ENCODE peak calls at places on chromosomes 3 and 15, in seven cellular contexts. Z is effector memory CD4-positive, alpha-beta T cell; I is GM23248; R is cardiac muscle cell; B is MM.1S; X is breast epithelium; C is CD8-positive, alpha-beta memory T cell. A is an unnamed sample. For H3K27me3 and H3K4me1, the result is how much of the 10 kb centered on the place peaks cover.

GRCh38 chr3:63912768-63913588 is 795 bp upstream of the SCAANT1 start:
- DNase-seq in Z (peak), I (peak), R (peak), B (no peak), X (peak), C (no peak), A (peak)

GRCh38 chr3:66098436-66098835 is 59.7 kb upstream of the MAGI1 start:
- DNase-seq in Z (no peak), I (peak), R (no peak), B (no peak), X (no peak), C (no peak), A (no peak)

GRCh38 chr3:151203053-151203420 is at the start of gene GPR171:
- DNase-seq in Z (peak), I (no peak), R (no peak), B (peak), X (no peak), C (peak), A (no peak)

GRCh38 chr15:62344806-62345539 is 179.9 kb upstream of the C2CD4B start:
- DNase-seq in Z (no peak), I (peak), R (peak), B (peak), X (peak), C (peak), A (no peak)

GRCh38 chr15:35958936-35959335 is 413.0 kb upstream of the DPH6 start:
- DNase-seq in Z (no peak), I (no peak), R (no peak), B (no peak), X (no peak), C (no peak), A (no peak)

GRCh38 chr15:41655716-41656115 is 4.5 kb upstream of the MGA start:
- DNase-seq in Z (no peak), I (no peak), R (no peak), B (no peak), X (no peak), C (no peak), A (no peak)

GRCh38 chr15:57547243-57547755 is 44.4 kb upstream of the MYZAP start:
- DNase-seq in Z (no peak), I (no peak), R (peak), B (no peak), X (no peak), C (no peak), A (no peak)

GRCh38 chr3:33081812-33082211 is 15.1 kb downstream of the GLB1 start:
- DNase-seq in Z (no peak), I (no peak), R (no peak), B (no peak), X (no peak), C (no peak), A (no peak)

GRCh38 chr3:138465927-138466326 is 31.5 kb downstream of the ESYT3 start:
- DNase-seq in Z (no peak), I (no peak), R (no peak), B (no peak), X (no peak), C (no peak), A (no peak)

GRCh38 chr3:146770301-146770700 is 165.2 kb upstream of the PLSCR5 start:
- DNase-seq in Z (no peak), I (no peak), R (no peak), B (no peak), X (no peak), C (no peak), A (no peak)

GRCh38 chr3:127422663-127423375 is 135.0 kb upstream of the PRR20G start:
- DNase-seq in Z (no peak), I (no peak), R (no peak), B (no peak), X (no peak), C (no peak), A (no peak)

GRCh38 chr3:127425505-127426443 is 137.9 kb upstream of the PRR20G start:
- DNase-seq in Z (no peak), I (no peak), R (no peak), B (no peak), X (peak), C (no peak), A (peak)

GRCh38 chr3:127421943-127422662 is 134.3 kb upstream of the PRR20G start:
- DNase-seq in Z (no peak), I (no peak), R (no peak), B (no peak), X (no peak), C (no peak), A (no peak)

GRCh38 chr3:127424766-127425504 is 137.1 kb upstream of the PRR20G start:
- DNase-seq in Z (no peak), I (no peak), R (no peak), B (no peak), X (no peak), C (no peak), A (peak)

DNA sequence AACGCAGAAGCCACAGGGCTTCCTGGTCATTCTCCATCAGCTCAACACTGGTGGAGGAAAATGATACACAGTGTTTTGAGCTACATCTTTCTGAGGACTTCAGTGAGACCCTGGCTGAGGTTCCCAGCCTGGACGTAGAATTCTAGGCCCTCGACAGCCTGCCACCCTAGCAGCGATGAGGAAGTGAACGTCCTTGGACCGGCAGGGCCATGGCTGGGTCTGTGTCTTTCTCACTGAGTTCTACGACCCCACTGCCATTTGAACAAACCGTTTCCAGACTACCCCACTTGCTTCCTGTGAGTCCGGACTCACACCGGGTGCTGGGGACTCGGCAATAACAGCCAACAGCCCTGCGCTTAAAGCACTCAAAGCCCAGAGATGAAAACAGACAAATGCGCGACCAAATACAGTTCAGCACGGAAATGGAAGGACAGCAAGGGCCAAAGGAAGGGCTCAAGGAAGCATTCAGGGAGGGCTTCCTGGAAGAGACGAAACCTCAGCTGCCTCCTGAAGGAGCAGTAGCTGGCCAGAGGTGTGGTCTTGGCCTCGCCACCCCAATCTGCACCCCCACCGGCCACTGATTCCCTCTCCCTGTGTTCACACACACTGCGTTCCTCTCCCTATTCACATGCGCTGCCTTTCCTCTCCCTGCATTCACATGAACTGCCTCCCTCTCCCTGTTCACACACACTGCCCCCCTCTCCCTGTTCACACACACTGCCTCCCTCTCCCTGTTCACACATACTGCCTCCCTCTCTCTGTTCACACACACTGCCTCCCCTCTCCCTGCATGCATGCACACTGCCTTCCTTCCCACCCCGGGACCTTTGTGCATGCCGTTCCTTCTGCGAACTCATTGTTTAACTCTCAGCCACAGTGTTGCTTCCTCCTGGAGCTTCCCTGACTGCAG is 136.3 kb upstream of the PRR20G start:
- DNase-seq in Z (no peak), I (no peak), R (no peak), B (no peak), X (no peak), C (no peak), A (no peak)
- H3K27me3 ChIP-seq in Z (under half), I (half or more), R (under half), B (half or more), X (under half), C (under half), A (under half)

GRCh38 chr15:99702895-99703602 is 30.2 kb downstream of the LYSMD4 start:
- DNase-seq in Z (no peak), I (peak), R (no peak), B (no peak), X (no peak), C (no peak), A (no peak)
- H3K4me3 ChIP-seq in Z (no peak), I (peak), R (no peak), B (no peak), X (no peak), C (no peak), A (no peak)

GRCh38 chr15:99279290-99279689 is 28.0 kb downstream of the LRRC28 start:
- DNase-seq in Z (no peak), I (no peak), R (no peak), B (peak), X (no peak), C (no peak), A (no peak)
- H3K4me1 ChIP-seq in Z (under half), I (under half), R (under half), B (under half), X (under half), C (under half), A (under half)

GRCh38 chr3:31016196-31016595 is 121.7 kb upstream of the GADL1 start:
- DNase-seq in Z (no peak), I (no peak), R (no peak), B (no peak), X (no peak), C (no peak), A (no peak)
- H3K27me3 ChIP-seq in Z (under half), I (under half), R (under half), B (under half), X (under half), C (under half), A (under half)

A was measured in right cardiac atrium.